ENCODE peak calls at places on chromosomes 5 and 9, in four cellular contexts. P is SK-N-SH, Y is K562, B is HepG2. D is an unnamed sample.

GRCh38 chr5:139461698-139462097 is 845 bp downstream of the ECSCR start:
- DNase-seq in P (peak; percentile 15), B (no peak), Y (no peak), D (no peak)

GRCh38 chr9:135156525-135157510 is 69.3 kb downstream of the OLFM1 start:
- DNase-seq in B (peak; percentile 15), P (no peak), Y (peak; percentile 65), D (peak; percentile 76)

GRCh38 chr5:103561670-103562069 is 919 bp downstream of the NUDT12 start:
- DNase-seq in B (no peak), Y (peak; percentile 38), P (no peak), D (no peak)

GRCh38 chr9:16131269-16131668 is 578.4 kb downstream of the CCDC171 start:
- DNase-seq in P (no peak), B (no peak), Y (no peak), D (peak; percentile 8)

GRCh38 chr5:136159457-136159856 is 26.8 kb downstream of the SMAD5 start:
- DNase-seq in B (no peak), P (no peak), Y (no peak), D (no peak)

GRCh38 chr9:97768731-97769130 is 71.6 kb upstream of the XPA start:
- DNase-seq in P (no peak), Y (no peak), B (no peak), D (no peak)

GRCh38 chr5:11524188-11524587 is 380.1 kb downstream of the CTNND2 start:
- DNase-seq in Y (no peak), P (no peak), B (no peak), D (no peak)

GRCh38 chr5:113036826-113037225 is 60.2 kb downstream of the DCP2 start:
- DNase-seq in B (no peak), Y (no peak), P (no peak), D (no peak)

GRCh38 chr9:11549311-11549794 is 936.6 kb upstream of the PTPRD start:
- DNase-seq in B (no peak), P (no peak), Y (no peak), D (no peak)

GRCh38 chr5:140594169-140594568 is 29.5 kb downstream of the SLC35A4 start:
- DNase-seq in P (no peak), B (no peak), Y (no peak), D (no peak)

GRCh38 chr5:18101532-18101931 is 467.3 kb downstream of the TAF11L14 start:
- DNase-seq in B (no peak), P (no peak), Y (no peak), D (no peak)

GRCh38 chr5:107669543-107670027 is 1.2 kb downstream of the EFNA5 start:
- DNase-seq in Y (no peak), P (peak; percentile 65), B (no peak), D (no peak)

GRCh38 chr5:149423287-149424268 is 44.5 kb upstream of the IL17B start:
- DNase-seq in B (peak; percentile 47), P (peak; percentile 58), Y (no peak), D (no peak)

GRCh38 chr5:74464512-74465209 is 175.9 kb downstream of the ENC1 start:
- DNase-seq in B (no peak), P (no peak), Y (no peak), D (no peak)

GRCh38 chr5:82164109-82164956 is 113.8 kb downstream of the RPS23 start:
- DNase-seq in P (no peak), Y (no peak), B (no peak), D (no peak)

GRCh38 chr5:124626053-124626452 is 120.4 kb downstream of the ZNF608 start:
- DNase-seq in B (no peak), Y (no peak), P (no peak), D (no peak)

GRCh38 chr5:36417221-36417620 is 115.5 kb upstream of the RANBP3L start:
- DNase-seq in P (no peak), Y (peak; percentile 34), B (no peak), D (no peak)

GRCh38 chr5:133389066-133389590 is 223.2 kb downstream of the FSTL4 start:
- DNase-seq in B (no peak), P (no peak), Y (no peak), D (no peak)

GRCh38 chr9:111037744-111038335 is 430 bp downstream of the LPAR1 start:
- DNase-seq in P (peak; percentile 86), Y (no peak), B (peak; percentile 6), D (peak; percentile 63)

GRCh38 chr5:147303251-147303650 is 68.4 kb downstream of the STK32A start:
- DNase-seq in Y (no peak), B (no peak), P (no peak), D (no peak)

GRCh38 chr5:170880084-170880483 is 18.3 kb downstream of the RANBP17 start:
- DNase-seq in B (no peak), Y (no peak), P (no peak), D (no peak)

GRCh38 chr5:170885779-170886178 is 24.0 kb downstream of the RANBP17 start:
- DNase-seq in P (no peak), B (no peak), Y (no peak), D (no peak)

GRCh38 chr5:170885281-170885680 is 23.5 kb downstream of the RANBP17 start:
- DNase-seq in P (no peak), B (no peak), Y (no peak), D (no peak)

GRCh38 chr5:170886210-170886894 is 24.5 kb downstream of the RANBP17 start:
- DNase-seq in B (no peak), Y (no peak), P (no peak), D (no peak)

GRCh38 chr5:170882345-170882744 is 20.5 kb downstream of the RANBP17 start:
- DNase-seq in B (no peak), P (no peak), Y (no peak), D (no peak)
- TF ChIP-seq FOXM1 in B (no peak), P (no peak), Y (no peak), D (no peak)

GRCh38 chr5:38115318-38115827 is 143.0 kb upstream of the EGFLAM start:
- DNase-seq in P (no peak), Y (no peak), B (peak; percentile 84), D (no peak)

GRCh38 chr5:38118080-38118479 is 140.3 kb upstream of the EGFLAM start:
- DNase-seq in P (no peak), B (no peak), Y (no peak), D (no peak)

GRCh38 chr5:38124321-38124720 is 134.0 kb upstream of the EGFLAM start:
- DNase-seq in P (no peak), Y (no peak), B (no peak), D (no peak)

GRCh38 chr5:38121420-38121819 is 136.9 kb upstream of the EGFLAM start:
- DNase-seq in Y (no peak), B (no peak), P (no peak), D (no peak)

DNA sequence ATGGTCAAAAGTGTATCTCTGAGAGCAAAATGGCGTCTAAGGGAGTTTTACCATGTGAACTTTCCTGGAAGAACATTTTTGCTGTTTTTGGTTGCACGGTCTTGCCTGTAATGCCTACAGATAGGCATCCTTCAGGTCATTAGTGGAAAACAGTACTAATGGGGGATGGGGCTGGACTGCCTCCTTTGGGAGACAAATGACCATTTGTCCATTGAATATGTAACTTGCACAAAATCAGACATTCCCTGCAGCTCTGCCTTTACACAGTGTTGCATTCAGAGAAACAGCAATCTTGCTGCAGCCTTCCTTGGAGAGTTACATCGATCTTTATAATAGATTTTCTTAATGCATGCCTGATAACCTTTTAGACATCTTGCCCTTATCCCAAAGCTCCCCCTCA is 138.5 kb upstream of the EGFLAM start:
- DNase-seq in Y (no peak), B (no peak), P (no peak), D (no peak)
- TF ChIP-seq FOXM1 in Y (no peak), B (no peak), P (no peak), D (no peak)

DNA sequence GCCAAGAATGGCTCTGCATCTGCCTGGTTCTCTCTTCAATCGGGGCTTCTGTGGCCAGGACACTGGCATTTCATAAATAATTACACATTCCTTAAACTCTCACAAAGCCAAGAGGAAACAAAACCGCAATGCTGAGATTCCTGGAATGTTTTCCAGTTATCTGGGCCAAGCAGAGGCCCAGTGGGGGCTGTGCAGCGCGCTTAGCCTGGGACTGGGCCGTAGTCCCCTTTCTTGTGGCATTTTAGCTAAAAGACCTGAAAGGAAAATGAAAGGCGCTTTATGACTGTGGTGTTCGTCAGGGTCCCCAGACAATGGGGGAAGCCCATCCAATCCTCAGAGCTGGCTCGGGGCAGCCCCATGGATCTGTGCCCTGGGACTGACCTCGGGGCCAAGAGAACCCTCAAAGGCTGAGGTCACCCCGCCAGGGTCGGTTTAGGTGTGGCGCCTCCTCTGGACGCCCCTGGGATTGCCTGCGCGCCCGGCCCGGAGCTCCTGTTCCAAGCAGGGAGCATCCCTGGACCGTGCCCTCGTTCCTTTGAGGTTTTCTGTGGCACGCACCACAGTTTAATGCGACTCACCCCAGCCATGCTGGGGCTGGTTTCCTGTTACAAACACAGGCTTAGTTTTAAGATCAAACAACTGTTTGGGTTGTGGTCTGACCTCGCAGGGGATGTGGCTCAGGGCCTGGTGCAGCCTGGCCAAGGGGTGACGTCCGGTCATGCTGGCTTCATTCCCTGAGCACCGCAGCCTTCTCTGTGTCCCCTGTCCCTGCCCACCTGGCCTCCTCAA is 51.5 kb upstream of the NKD2 start:
- DNase-seq in B (peak; percentile 77), Y (no peak), P (peak; percentile 28), D (no peak)
- TF ChIP-seq FOXM1 in B (no peak), Y (no peak), P (no peak), D (no peak)

DNA sequence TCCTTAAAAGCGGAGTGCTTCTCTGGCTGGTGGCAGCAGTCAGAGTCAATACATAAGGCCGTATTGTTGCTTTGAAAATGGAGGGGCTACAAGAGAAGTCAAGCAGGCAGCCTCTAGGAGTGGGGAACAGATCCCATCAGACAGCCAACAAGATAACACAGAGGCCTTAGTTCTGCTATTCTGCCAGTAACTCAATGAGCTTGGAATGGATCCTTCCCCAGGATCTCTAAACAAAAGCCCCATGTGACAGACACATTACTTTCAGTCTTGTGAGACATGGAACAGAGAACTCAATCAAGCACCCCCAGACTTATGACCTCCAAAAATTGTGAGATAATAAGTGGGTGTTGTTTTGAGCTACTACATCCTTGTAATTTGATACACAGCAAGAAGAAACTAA is 158.6 kb downstream of the RFX3 start:
- DNase-seq in P (no peak), B (no peak), Y (no peak), D (no peak)
- TF ChIP-seq FOXM1 in P (no peak), B (no peak), Y (no peak), D (no peak)

DNA sequence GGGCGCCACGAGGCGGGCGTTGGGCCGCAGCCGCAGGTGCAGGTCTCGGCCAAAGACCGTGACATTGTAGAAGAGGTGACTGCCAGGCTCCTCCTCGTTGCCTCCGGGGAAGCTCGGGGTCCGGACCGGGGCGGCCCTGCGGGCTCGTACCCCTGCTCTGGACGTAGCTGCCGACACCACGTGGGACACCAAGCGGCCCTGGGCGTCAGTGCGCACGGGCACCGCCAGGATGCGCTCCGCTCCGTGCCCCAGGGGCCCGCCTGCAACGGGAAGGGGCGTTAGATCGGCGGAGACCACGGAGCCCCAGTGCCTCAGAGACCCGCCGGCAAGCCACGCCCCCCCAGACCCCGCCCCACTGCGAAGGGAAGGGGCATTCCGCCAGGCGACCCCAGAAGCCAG is 1.4 kb downstream of the ADAMTS2 start:
- DNase-seq in Y (no peak), B (no peak), P (peak; percentile 85), D (peak; percentile 59)
- TF ChIP-seq FOXM1 in Y (no peak), B (no peak), P (no peak), D (no peak)

D was measured in HEK293T.